ENCODE peak calls at places on chromosome 12, in eight cellular contexts. W is stimulated activated CD8-positive, alpha-beta memory T cell treated with anti-CD3 and anti-CD28 coated beads, Interleukin-12 subunit alpha, Interleukin-12 subunit beta, amount 100 ng/mL, for 4 hours; X is NCI-H1092 treated with DMSO at 0.1 percent for 48 hours; T is NCI-H460; A is AG10803; B is KBM-7; Z is mesothelial cell of epicardium; U is CD8-positive, alpha-beta memory T cell. K is an unnamed sample.

GRCh38 chr12:5173511-5174011 is 129.9 kb downstream of the KCNA5 start:
- DNase-seq in W (no peak), X (no peak), T (no peak), A (peak; percentile 35), B (no peak), Z (no peak), U (no peak), K (no peak)

GRCh38 chr12:124901003-124901402 is 13.4 kb downstream of the UBC start:
- DNase-seq in W (no peak), X (no peak), T (no peak), A (no peak), B (no peak), Z (no peak), U (no peak), K (no peak)

GRCh38 chr12:127811988-127812387 is 455.0 kb upstream of the TMEM132C start:
- DNase-seq in W (no peak), X (no peak), T (no peak), A (peak; percentile 87), B (no peak), Z (no peak), U (no peak), K (no peak)

GRCh38 chr12:107081778-107082177 is 11.6 kb downstream of the CRY1 start:
- DNase-seq in W (no peak), X (no peak), T (no peak), A (no peak), B (no peak), Z (no peak), U (no peak), K (no peak)

GRCh38 chr12:118055144-118055557 is 5.8 kb downstream of the WSB2 start:
- DNase-seq in W (peak; percentile 30), X (no peak), T (peak; percentile 57), A (no peak), B (peak; percentile 83), Z (no peak), U (peak; percentile 43), K (peak; percentile 54)

GRCh38 chr12:72647139-72647538 is 375.0 kb downstream of the TRHDE start:
- DNase-seq in W (no peak), X (no peak), T (no peak), A (no peak), B (no peak), Z (no peak), U (no peak), K (no peak)

GRCh38 chr12:124147579-124147978 is 147.3 kb upstream of the RFLNA start:
- DNase-seq in W (no peak), X (no peak), T (no peak), A (no peak), B (peak; percentile 5), Z (no peak), U (no peak), K (no peak)

GRCh38 chr12:111014547-111014946 is 94.2 kb upstream of the MYL2 start:
- DNase-seq in W (no peak), X (no peak), T (no peak), A (no peak), B (no peak), Z (no peak), U (no peak), K (no peak)

GRCh38 chr12:125185740-125186470 is 120.7 kb downstream of the AACS start:
- DNase-seq in W (no peak), X (peak; percentile 28), T (peak; percentile 74), A (peak; percentile 63), B (peak; percentile 77), Z (peak; percentile 59), U (no peak), K (peak; percentile 61)

GRCh38 chr12:42609605-42610004 is 20.1 kb upstream of the PRICKLE1 start:
- DNase-seq in W (no peak), X (no peak), T (no peak), A (no peak), B (no peak), Z (no peak), U (no peak), K (no peak)

GRCh38 chr12:52254180-52254964 is 20.1 kb upstream of the KRT86 start:
- DNase-seq in W (no peak), X (no peak), T (no peak), A (no peak), B (no peak), Z (no peak), U (no peak), K (no peak)

GRCh38 chr12:4246116-4246515 is 27.4 kb upstream of the CCND2 start:
- DNase-seq in W (no peak), X (no peak), T (no peak), A (no peak), B (peak; percentile 51), Z (no peak), U (no peak), K (no peak)

GRCh38 chr12:92608418-92609091 is 94.2 kb upstream of the PLEKHG7 start:
- DNase-seq in W (no peak), X (peak; percentile 20), T (peak; percentile 43), A (peak; percentile 67), B (peak; percentile 58), Z (no peak), U (no peak), K (no peak)

GRCh38 chr12:108350511-108350910 is 11.4 kb upstream of the CMKLR1 start:
- DNase-seq in W (no peak), X (no peak), T (no peak), A (no peak), B (no peak), Z (no peak), U (no peak), K (no peak)

GRCh38 chr12:14779834-14780233 is 23.4 kb downstream of the WBP11 start:
- DNase-seq in W (no peak), X (no peak), T (no peak), A (no peak), B (no peak), Z (no peak), U (no peak), K (no peak)

GRCh38 chr12:98227162-98227561 is 288.2 kb upstream of the TMPO start:
- DNase-seq in W (no peak), X (peak; percentile 18), T (no peak), A (peak; percentile 13), B (peak; percentile 47), Z (no peak), U (no peak), K (no peak)

GRCh38 chr12:78187741-78188140 is 357.0 kb downstream of the NAV3 start:
- DNase-seq in W (no peak), X (no peak), T (no peak), A (no peak), B (no peak), Z (no peak), U (no peak), K (no peak)

GRCh38 chr12:118743896-118744700 is 237.2 kb upstream of the SRRM4 start:
- DNase-seq in W (no peak), X (peak; percentile 4), T (no peak), A (no peak), B (no peak), Z (no peak), U (no peak), K (no peak)

GRCh38 chr12:19048943-19049342 is 80.6 kb upstream of the PLEKHA5 start:
- DNase-seq in W (no peak), X (no peak), T (no peak), A (peak; percentile 19), B (no peak), Z (no peak), U (no peak), K (no peak)

GRCh38 chr12:54634795-54635194 is at the start of gene LACRT:
- DNase-seq in W (no peak), X (no peak), T (no peak), A (no peak), B (no peak), Z (no peak), U (no peak), K (no peak)

GRCh38 chr12:29427964-29428363 is 47.0 kb upstream of the ERGIC2 start:
- DNase-seq in W (no peak), X (no peak), T (no peak), A (no peak), B (peak; percentile 73), Z (no peak), U (no peak), K (no peak)

GRCh38 chr12:102114212-102114611 is 5.7 kb downstream of the NUP37 start:
- DNase-seq in W (no peak), X (no peak), T (no peak), A (no peak), B (no peak), Z (no peak), U (no peak), K (no peak)

GRCh38 chr12:31849090-31849687 is 110.0 kb upstream of the RESF1 start:
- DNase-seq in W (no peak), X (no peak), T (no peak), A (no peak), B (peak; percentile 51), Z (no peak), U (no peak), K (no peak)

GRCh38 chr12:78290606-78291345 is 460.1 kb downstream of the NAV3 start:
- DNase-seq in W (no peak), X (no peak), T (peak; percentile 56), A (peak; percentile 96), B (no peak), Z (no peak), U (no peak), K (no peak)

GRCh38 chr12:90979936-90980335 is 24.8 kb downstream of the EPYC start:
- DNase-seq in W (no peak), X (no peak), T (no peak), A (peak; percentile 84), B (no peak), Z (no peak), U (no peak), K (no peak)

GRCh38 chr12:89343127-89343526 is 9.2 kb downstream of the DUSP6 start:
- DNase-seq in W (no peak), X (no peak), T (no peak), A (peak; percentile 61), B (no peak), Z (no peak), U (no peak), K (no peak)

GRCh38 chr12:89051065-89051677 is 301.1 kb downstream of the DUSP6 start:
- DNase-seq in W (no peak), X (peak; percentile 55), T (peak; percentile 74), A (peak; percentile 69), B (peak; percentile 73), Z (no peak), U (no peak), K (peak; percentile 33)

GRCh38 chr12:46152456-46152855 is 116.4 kb downstream of the SLC38A1 start:
- DNase-seq in W (no peak), X (no peak), T (no peak), A (no peak), B (no peak), Z (no peak), U (no peak), K (no peak)

GRCh38 chr12:25386823-25387134 is 136.1 kb upstream of the KRAS start:
- DNase-seq in W (peak; percentile 5), X (no peak), T (no peak), A (no peak), B (no peak), Z (no peak), U (no peak), K (no peak)

GRCh38 chr12:66388512-66388911 is 86.2 kb downstream of the HELB start:
- DNase-seq in W (no peak), X (no peak), T (no peak), A (no peak), B (peak; percentile 9), Z (no peak), U (no peak), K (no peak)

K was measured in lung.